ENCODE peak calls at places on chromosomes 7 and 10, in ten cellular contexts. S, J, T, W, Q, R, U, F, B and O are unnamed samples.

GRCh38 chr10:42812028-42812427 is 29.4 kb downstream of the BMS1 start:
- DNase-seq in F (no peak), J (no peak), R (no peak), Q (no peak), U (no peak), T (no peak), W (no peak), B (no peak), S (no peak), O (no peak)

GRCh38 chr10:30256084-30256483 is 93.0 kb downstream of the MTPAP start:
- DNase-seq in Q (no peak), T (no peak), F (no peak), B (no peak), S (no peak), W (no peak), U (no peak), R (no peak), J (no peak), O (no peak)

GRCh38 chr7:78786055-78786454 is 667.4 kb downstream of the MAGI2 start:
- DNase-seq in T (no peak), S (no peak), Q (no peak), W (no peak), J (no peak), U (no peak), F (no peak), B (no peak), R (no peak), O (no peak)

GRCh38 chr7:127594490-127594889 is 954 bp downstream of the FSCN3 start:
- DNase-seq in B (peak; percentile 35), S (peak; percentile 84), W (no peak), R (no peak), U (no peak), T (no peak), J (no peak), Q (no peak), F (no peak), O (no peak)

GRCh38 chr10:122279725-122280141 is 8.6 kb downstream of the BTBD16 start:
- DNase-seq in S (peak; percentile 11), R (no peak), F (peak; percentile 39), W (no peak), J (peak; percentile 32), B (peak; percentile 54), T (peak; percentile 27), Q (no peak), U (no peak), O (peak; percentile 85)

GRCh38 chr10:126459878-126460481 is 71.7 kb upstream of the ADAM12 start:
- DNase-seq in W (no peak), U (no peak), Q (no peak), T (no peak), F (no peak), S (no peak), B (peak; percentile 38), J (no peak), R (no peak), O (peak; percentile 97)

GRCh38 chr10:12337973-12338372 is 11.4 kb upstream of the CAMK1D start:
- DNase-seq in W (no peak), J (no peak), S (no peak), B (no peak), U (no peak), T (no peak), F (no peak), R (no peak), Q (no peak), O (no peak)

GRCh38 chr7:135260930-135261721 is 27.5 kb downstream of the STRA8 start:
- DNase-seq in J (no peak), R (no peak), Q (no peak), T (no peak), U (no peak), F (no peak), S (no peak), W (no peak), B (no peak), O (no peak)

GRCh38 chr7:88361357-88361756 is 54.7 kb upstream of the STEAP4 start:
- DNase-seq in B (no peak), S (peak; percentile 25), T (no peak), U (no peak), R (no peak), Q (no peak), W (no peak), J (no peak), F (no peak), O (no peak)

GRCh38 chr10:35642023-35642792 is at the start of gene FZD8:
- DNase-seq in F (peak; percentile 84), S (peak; percentile 95), Q (peak; percentile 65), U (peak; percentile 96), W (peak; percentile 64), B (peak; percentile 68), J (peak; percentile 97), R (peak; percentile 69), T (peak; percentile 76), O (peak; percentile 96)

GRCh38 chr10:132848951-132849545 is 63.1 kb upstream of the NKX6-2 start:
- DNase-seq in W (no peak), R (no peak), Q (no peak), S (no peak), U (peak; percentile 38), B (no peak), F (no peak), T (no peak), J (no peak), O (no peak)

GRCh38 chr7:134851141-134851540 is 71.7 kb downstream of the CALD1 start:
- DNase-seq in R (no peak), J (no peak), Q (no peak), T (no peak), B (no peak), S (no peak), F (no peak), W (no peak), U (no peak), O (no peak)

GRCh38 chr10:49179699-49180511 is 8.3 kb downstream of the TMEM273 start:
- DNase-seq in F (peak; percentile 47), B (no peak), T (no peak), Q (no peak), W (no peak), U (peak; percentile 41), J (no peak), R (no peak), S (no peak), O (no peak)

GRCh38 chr7:5177060-5177459 is 13.0 kb upstream of the WIPI2 start:
- DNase-seq in U (no peak), Q (no peak), F (no peak), R (no peak), W (peak; percentile 12), S (no peak), T (no peak), J (peak; percentile 69), B (no peak), O (peak; percentile 55)

GRCh38 chr10:121886997-121887622 is 40.7 kb downstream of the ATE1 start:
- DNase-seq in T (peak; percentile 52), S (peak; percentile 70), R (no peak), J (no peak), B (peak; percentile 61), Q (peak; percentile 13), F (peak; percentile 61), U (peak; percentile 65), W (no peak), O (peak; percentile 89)

GRCh38 chr7:48041665-48041995 is 6.3 kb downstream of the C7orf57 start:
- DNase-seq in F (no peak), J (no peak), S (no peak), T (no peak), Q (no peak), B (no peak), R (no peak), U (no peak), W (no peak), O (peak; percentile 43)

GRCh38 chr10:101189461-101190401 is 39.5 kb downstream of the LBX1 start:
- DNase-seq in S (no peak), Q (no peak), U (no peak), W (no peak), F (no peak), R (no peak), J (no peak), B (no peak), T (no peak), O (no peak)

GRCh38 chr7:16318989-16319915 is 102.1 kb downstream of the CRPPA start:
- DNase-seq in Q (no peak), T (no peak), J (no peak), F (no peak), W (no peak), U (no peak), S (no peak), R (no peak), B (no peak), O (peak; percentile 49)

GRCh38 chr10:27252267-27253000 is 11.8 kb upstream of the ACBD5 start:
- DNase-seq in T (peak; percentile 83), B (no peak), R (peak; percentile 86), S (no peak), J (peak; percentile 83), F (peak; percentile 86), Q (peak; percentile 89), W (no peak), U (peak; percentile 70), O (peak; percentile 72)

GRCh38 chr10:100912013-100912608 is 652 bp upstream of the SLF2 start:
- DNase-seq in F (no peak), T (no peak), W (no peak), U (no peak), R (no peak), S (no peak), J (no peak), B (no peak), Q (no peak), O (peak; percentile 61)

GRCh38 chr7:37604078-37604477 is 79.5 kb upstream of the GPR141 start:
- DNase-seq in Q (no peak), W (no peak), S (no peak), T (no peak), J (no peak), F (no peak), U (no peak), B (no peak), R (no peak), O (no peak)

GRCh38 chr10:88507380-88507779 is 75.7 kb downstream of the RNLS start:
- DNase-seq in F (no peak), R (no peak), W (no peak), J (no peak), T (no peak), Q (no peak), S (no peak), U (no peak), B (no peak), O (no peak)

GRCh38 chr10:4663162-4663992 is 162.6 kb upstream of the AKR1E2 start:
- DNase-seq in J (no peak), S (peak; percentile 18), T (no peak), B (peak; percentile 85), R (peak; percentile 27), W (peak; percentile 75), Q (no peak), F (no peak), U (peak; percentile 65), O (peak; percentile 100)

GRCh38 chr7:80876894-80877414 is 41.9 kb downstream of the SEMA3C start:
- DNase-seq in R (no peak), S (no peak), B (no peak), T (no peak), Q (no peak), J (no peak), F (no peak), W (no peak), U (no peak), O (no peak)

GRCh38 chr7:158945514-158945913 is 89.2 kb downstream of the DYNC2I1 start:
- DNase-seq in U (no peak), B (no peak), J (no peak), F (no peak), R (no peak), S (no peak), T (no peak), W (no peak), Q (no peak), O (no peak)

GRCh38 chr7:36794689-36795088 is 70.4 kb upstream of the AOAH start:
- DNase-seq in B (peak; percentile 52), W (no peak), J (no peak), U (peak; percentile 71), R (no peak), Q (no peak), T (no peak), S (no peak), F (no peak), O (no peak)

GRCh38 chr10:130338588-130339070 is 202.4 kb downstream of the GLRX3 start:
- DNase-seq in J (peak; percentile 32), U (no peak), S (no peak), T (no peak), F (no peak), W (no peak), B (no peak), R (no peak), Q (no peak), O (no peak)

GRCh38 chr10:99433378-99434020 is 3.1 kb upstream of the GOT1 start:
- DNase-seq in T (no peak), R (no peak), B (no peak), W (no peak), F (no peak), Q (no peak), J (no peak), S (peak; percentile 15), U (no peak), O (peak; percentile 32)